ENCODE peak calls at places on chromosome 9, in seven cellular contexts. A is lung, S is IMR-90, U is stomach, B is cardiac fibroblast, N is HFF-Myc, J is pancreas. M is an unnamed sample.
A peak's percentile ranks its signal among the peaks of the same experiment; 100 is the strongest.

GRCh38 chr9:16864741-16865434 is 5.6 kb downstream of the BNC2 start:
- DNase-seq in S (peak; percentile 82), N (no peak), A (no peak), J (no peak), B (peak; percentile 66), U (no peak), M (no peak)

GRCh38 chr9:68443560-68443959 is 87.1 kb downstream of the PGM5 start:
- DNase-seq in A (no peak), B (no peak), J (no peak), S (no peak), U (no peak), N (no peak), M (no peak)

GRCh38 chr9:38066167-38066906 is 2.7 kb downstream of the SHB start:
- DNase-seq in A (no peak), J (peak; percentile 22), S (no peak), U (no peak), N (no peak), B (peak; percentile 17), M (no peak)

GRCh38 chr9:14942037-14942436 is 31.8 kb upstream of the FREM1 start:
- DNase-seq in S (no peak), J (no peak), N (no peak), B (no peak), U (no peak), A (no peak), M (no peak)

GRCh38 chr9:111759762-111760639 is 34.7 kb downstream of the SHOC1 start:
- DNase-seq in S (peak; percentile 91), A (peak; percentile 42), N (peak; percentile 87), B (peak; percentile 95), U (peak; percentile 36), J (peak; percentile 30), M (peak; percentile 82)

GRCh38 chr9:90290716-90291485 is 351.7 kb downstream of the DIRAS2 start:
- DNase-seq in U (no peak), J (no peak), S (peak; percentile 42), B (no peak), A (no peak), N (no peak), M (no peak)

GRCh38 chr9:93304574-93305496 is 120.9 kb downstream of the WNK2 start:
- DNase-seq in A (no peak), J (peak; percentile 46), N (peak; percentile 7), B (peak; percentile 57), S (peak; percentile 41), U (peak; percentile 65), M (peak; percentile 17)

GRCh38 chr9:105415344-105415980 is 32.4 kb upstream of the FSD1L start:
- DNase-seq in B (peak; percentile 69), U (peak; percentile 59), A (peak; percentile 45), J (peak; percentile 18), S (peak; percentile 55), N (no peak), M (peak; percentile 62)

GRCh38 chr9:73093740-73094379 is 57.8 kb upstream of the ANXA1 start:
- DNase-seq in B (peak; percentile 56), A (no peak), N (no peak), J (no peak), S (peak; percentile 1), U (no peak), M (no peak)

GRCh38 chr9:81492710-81493447 is 196.5 kb downstream of the TLE1 start:
- DNase-seq in N (peak; percentile 62), B (peak; percentile 97), S (peak; percentile 100), U (no peak), A (no peak), J (no peak), M (no peak)

GRCh38 chr9:94881023-94881422 is 154.5 kb downstream of the AOPEP start:
- DNase-seq in B (no peak), U (no peak), N (no peak), J (no peak), S (no peak), A (no peak), M (no peak)

GRCh38 chr9:94002316-94003140 is 47.4 kb upstream of the BARX1 start:
- DNase-seq in B (peak; percentile 72), J (no peak), U (peak; percentile 56), S (peak; percentile 50), A (no peak), N (peak; percentile 33), M (peak; percentile 61)

GRCh38 chr9:125679597-125680189 is 27.3 kb downstream of the MAPKAP1 start:
- DNase-seq in J (no peak), N (no peak), A (no peak), U (no peak), B (no peak), S (no peak), M (no peak)

GRCh38 chr9:113532809-113533190 is 69.3 kb downstream of the RGS3 start:
- DNase-seq in A (no peak), B (no peak), S (no peak), N (no peak), U (no peak), J (no peak), M (no peak)

DNA sequence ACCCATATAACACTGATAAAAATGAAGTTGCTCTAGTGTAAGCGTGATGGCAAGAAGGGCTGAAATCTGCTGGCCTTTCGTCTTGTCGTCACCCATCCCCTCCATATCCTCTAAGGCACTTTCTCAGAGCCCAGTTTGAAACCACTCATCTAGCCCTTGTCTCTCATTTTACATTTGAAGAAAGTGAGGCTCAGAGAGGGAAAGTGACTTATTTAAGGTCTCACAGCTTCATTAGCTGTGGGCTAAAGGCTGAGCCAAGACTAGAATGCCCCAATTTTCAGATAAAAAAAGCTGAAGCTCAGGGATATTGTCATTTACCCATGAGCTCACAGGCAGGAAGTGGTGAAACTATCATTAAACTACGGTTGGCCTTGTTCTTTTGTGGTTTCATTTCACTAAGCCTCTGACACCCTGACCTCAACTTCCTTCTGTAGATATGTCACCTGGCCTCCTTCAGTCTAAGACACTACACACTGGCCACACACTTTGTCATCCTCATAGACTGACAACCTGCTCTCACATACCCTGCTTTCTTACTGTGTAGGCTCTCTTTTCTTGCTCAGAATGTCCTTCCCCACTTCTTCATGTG is 176.7 kb upstream of the DMAC1 start:
- DNase-seq in J (no peak), N (no peak), S (no peak), U (no peak), A (no peak), B (no peak), M (peak; percentile 88)
- H3K4me3 ChIP-seq in J (no peak overlapping the region), N (no peak overlapping the region), S (no peak overlapping the region), U (no peak overlapping the region), A (no peak overlapping the region), B (no peak overlapping the region), M (peak overlapping the region; percentile 52)

GRCh38 chr9:78932849-78933627 is 636.1 kb downstream of the PSAT1 start:
- DNase-seq in U (no peak), J (no peak), A (no peak), S (peak; percentile 85), B (peak; percentile 75), N (peak; percentile 77), M (no peak)
- H3K4me3 ChIP-seq in U (no peak overlapping the region), J (no peak overlapping the region), A (no peak overlapping the region), S (no peak overlapping the region), B (no peak overlapping the region), N (no peak overlapping the region), M (no peak overlapping the region)

DNA sequence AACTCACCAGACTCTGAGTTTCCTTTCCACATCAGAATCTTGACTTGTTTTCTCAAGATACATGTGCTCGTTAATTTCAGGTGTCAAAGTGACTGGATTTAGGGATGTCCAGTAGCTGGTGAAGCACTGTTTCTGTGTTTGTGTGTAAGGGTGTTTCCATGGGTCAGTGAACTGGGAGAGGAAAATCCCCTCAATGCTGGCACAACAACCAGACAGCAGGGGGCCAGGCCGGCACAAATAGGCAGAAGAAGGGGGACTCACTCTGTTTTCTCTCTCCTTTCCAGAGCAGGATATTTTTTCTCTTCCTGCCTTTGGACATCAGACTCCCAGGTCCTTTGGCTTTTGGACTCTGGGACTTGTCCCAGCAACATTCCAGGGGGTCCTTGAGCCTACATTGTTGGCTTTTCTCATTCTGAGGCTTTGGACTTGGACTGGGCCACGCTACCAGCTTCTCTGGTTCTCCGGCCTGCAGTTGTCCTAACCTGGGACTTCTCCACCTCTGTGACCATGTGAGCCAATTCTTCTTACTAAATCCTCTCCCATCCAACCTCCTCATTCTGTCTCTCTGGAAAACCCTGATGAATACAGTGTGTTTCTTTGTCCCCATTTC is 144.0 kb downstream of the CAAP1 start:
- DNase-seq in N (no peak), A (no peak), B (no peak), U (no peak), J (no peak), S (no peak), M (no peak)
- H3K4me3 ChIP-seq in N (no peak overlapping the region), A (no peak overlapping the region), B (no peak overlapping the region), U (no peak overlapping the region), J (no peak overlapping the region), S (no peak overlapping the region), M (no peak overlapping the region)

GRCh38 chr9:97980918-97981827 is 2.0 kb upstream of the ANP32B start:
- DNase-seq in N (no peak), S (no peak), U (no peak), A (no peak), B (no peak), J (no peak), M (no peak)
- H3K4me3 ChIP-seq in N (no peak overlapping the region), S (no peak overlapping the region), U (no peak overlapping the region), A (no peak overlapping the region), B (no peak overlapping the region), J (no peak overlapping the region), M (no peak overlapping the region)

DNA sequence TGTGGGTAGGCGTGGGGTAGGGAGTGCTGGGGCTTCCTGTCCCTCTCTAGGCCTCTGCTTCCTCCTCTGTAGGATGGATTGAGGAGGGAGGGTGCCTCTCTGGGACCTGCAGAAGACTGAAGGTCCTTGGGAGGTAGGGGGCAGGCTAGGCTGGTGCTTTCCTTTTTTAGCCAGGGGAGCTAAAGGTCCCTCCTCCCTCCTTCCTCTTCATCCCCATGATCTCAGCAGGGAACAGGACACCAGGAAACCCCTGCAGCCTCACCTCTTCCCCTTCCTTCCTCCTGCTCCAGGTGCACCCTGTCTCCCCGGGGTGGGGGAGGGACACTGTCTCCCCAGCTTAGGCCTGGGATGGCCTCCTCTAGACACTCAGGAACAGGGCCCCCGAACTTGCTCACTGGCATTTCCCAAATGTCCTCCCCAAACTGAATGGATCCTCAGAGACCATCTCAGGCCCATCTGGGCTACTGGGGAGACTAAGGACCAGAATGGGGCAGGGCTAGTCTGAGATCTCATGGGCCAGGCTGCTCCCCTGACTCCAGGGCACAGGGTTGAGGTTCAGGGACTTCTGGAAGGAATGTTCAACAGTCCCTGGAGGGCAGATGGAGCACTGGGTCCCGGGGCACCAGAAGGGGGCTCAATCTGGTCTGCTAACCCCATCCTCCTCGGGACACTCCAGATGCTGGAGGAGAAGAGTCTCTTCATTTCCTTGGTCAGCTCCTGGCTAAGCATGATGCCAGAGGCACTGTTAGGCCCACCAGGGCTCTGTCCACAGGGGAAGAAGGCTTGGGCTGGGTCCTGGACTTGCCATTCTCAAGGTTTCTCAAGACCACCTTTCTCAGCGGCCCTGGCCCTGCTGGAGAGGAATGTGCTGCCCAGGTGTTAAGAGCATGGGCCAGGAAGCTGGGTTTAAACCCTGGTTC is 8.2 kb downstream of the SH2D3C start:
- DNase-seq in A (no peak), S (no peak), J (no peak), B (no peak), N (no peak), U (no peak), M (no peak)
- H3K4me3 ChIP-seq in A (peak overlapping the region; percentile 41), S (no peak overlapping the region), J (peak overlapping the region; percentile 28), B (peak overlapping the region; percentile 49), N (peak overlapping the region; percentile 34), U (peak overlapping the region; percentile 50), M (peak overlapping the region; percentile 79)